ENCODE peak calls at places on chromosome 20, in six cellular contexts. M, Q, A, V, W and I are unnamed samples.

GRCh38 chr20:36975085-36975829 is 23.7 kb upstream of the SAMHD1 start:
- DNase-seq in M (no peak), Q (no peak), A (no peak), V (no peak), W (no peak), I (no peak)

GRCh38 chr20:24998631-24999445 is 6.3 kb upstream of the APMAP start:
- DNase-seq in M (no peak), Q (no peak), A (no peak), V (no peak), W (no peak), I (no peak)

GRCh38 chr20:32463642-32464400 is 105.7 kb downstream of the ASXL1 start:
- DNase-seq in M (no peak), Q (no peak), A (peak), V (no peak), W (no peak), I (peak)

GRCh38 chr20:33789109-33789857 is 21.9 kb upstream of the CHMP4B start:
- DNase-seq in M (no peak), Q (peak), A (no peak), V (no peak), W (peak), I (no peak)

GRCh38 chr20:38893485-38894090 is 32.6 kb upstream of the FAM83D start:
- DNase-seq in M (peak), Q (peak), A (peak), V (peak), W (peak), I (peak)

GRCh38 chr20:40855269-40855668 is 166.2 kb upstream of the MAFB start:
- DNase-seq in M (no peak), Q (no peak), A (no peak), V (no peak), W (no peak), I (no peak)

GRCh38 chr20:4550740-4551139 is 171.0 kb upstream of the PRND start:
- DNase-seq in M (no peak), Q (peak), A (no peak), V (no peak), W (no peak), I (no peak)

GRCh38 chr20:63889241-63890200 is 5.4 kb upstream of the DNAJC5 start:
- DNase-seq in M (no peak), Q (peak), A (no peak), V (no peak), W (no peak), I (no peak)

GRCh38 chr20:16479666-16480065 is 93.6 kb downstream of the KIF16B start:
- DNase-seq in M (no peak), Q (no peak), A (no peak), V (no peak), W (no peak), I (no peak)

GRCh38 chr20:59565768-59566461 is 38.4 kb upstream of the PHACTR3 start:
- DNase-seq in M (no peak), Q (no peak), A (no peak), V (no peak), W (no peak), I (no peak)